ENCODE peak calls at places on chromosomes 11 and 22, in six cellular contexts. N is ovary; L is effector memory CD4-positive, alpha-beta T cell; P is SK-N-SH; H is tibial nerve; Z is upper lobe of left lung. B is an unnamed sample.

GRCh38 chr11:1557904-1558831 is 13.9 kb downstream of the DUSP8 start:
- DNase-seq in N (peak; percentile 51), Z (peak; percentile 52), H (no peak), P (no peak), L (no peak), B (no peak)

GRCh38 chr11:64526795-64527194 is 64.2 kb upstream of the SLC22A12 start:
- DNase-seq in L (no peak), Z (no peak), N (no peak), P (no peak), H (no peak), B (no peak)

GRCh38 chr11:1156506-1157340 is 1.0 kb upstream of the MUC5AC start:
- DNase-seq in P (no peak), N (no peak), H (no peak), L (no peak), Z (peak; percentile 9), B (no peak)

GRCh38 chr11:12963789-12964536 is 45.2 kb upstream of the RASSF10 start:
- DNase-seq in P (peak; percentile 88), L (peak; percentile 28), H (peak; percentile 74), Z (peak; percentile 56), N (peak; percentile 57), B (no peak)

GRCh38 chr11:73461844-73462435 is 85.7 kb downstream of the RELT start:
- DNase-seq in L (no peak), H (no peak), P (no peak), N (no peak), Z (no peak), B (no peak)

GRCh38 chr11:45556851-45557707 is 108.3 kb downstream of the CHST1 start:
- DNase-seq in L (no peak), Z (no peak), P (no peak), H (no peak), N (no peak), B (no peak)

GRCh38 chr22:16961477-16962186 is 46.4 kb downstream of the GAB4 start:
- DNase-seq in N (no peak), P (no peak), H (no peak), Z (no peak), L (no peak), B (no peak)

GRCh38 chr11:5154657-5155056 is at the start of gene OR52A1:
- DNase-seq in Z (no peak), P (no peak), N (no peak), L (no peak), H (no peak), B (no peak)

GRCh38 chr11:67700548-67701262 is 26.3 kb upstream of the ALDH3B2 start:
- DNase-seq in Z (peak; percentile 33), L (no peak), P (no peak), N (no peak), H (no peak), B (no peak)

GRCh38 chr11:130555251-130555841 is 106.9 kb downstream of the ADAMTS15 start:
- DNase-seq in L (no peak), H (no peak), P (no peak), N (no peak), Z (no peak), B (no peak)

GRCh38 chr11:44275961-44276550 is 33.9 kb downstream of the ALX4 start:
- DNase-seq in Z (no peak), H (no peak), N (no peak), L (no peak), P (no peak), B (no peak)

GRCh38 chr11:96342131-96342970 is 644 bp downstream of the MAML2 start:
- DNase-seq in L (no peak), N (no peak), P (peak; percentile 21), H (no peak), Z (no peak), B (no peak)

GRCh38 chr11:111748035-111748804 is 18.0 kb downstream of the PPP2R1B start:
- DNase-seq in P (no peak), H (no peak), N (no peak), Z (no peak), L (no peak), B (no peak)

GRCh38 chr22:20186183-20186870 is 35.5 kb upstream of the CCDC188 start:
- DNase-seq in P (peak; percentile 59), L (no peak), N (no peak), Z (no peak), H (no peak), B (no peak)

GRCh38 chr11:8221917-8222316 is 41.8 kb downstream of the LMO1 start:
- DNase-seq in Z (no peak), L (no peak), P (no peak), N (no peak), H (no peak), B (no peak)

GRCh38 chr11:119175493-119176077 is 7.1 kb downstream of the NLRX1 start:
- DNase-seq in L (no peak), N (no peak), P (peak; percentile 70), H (no peak), Z (no peak), B (no peak)

DNA sequence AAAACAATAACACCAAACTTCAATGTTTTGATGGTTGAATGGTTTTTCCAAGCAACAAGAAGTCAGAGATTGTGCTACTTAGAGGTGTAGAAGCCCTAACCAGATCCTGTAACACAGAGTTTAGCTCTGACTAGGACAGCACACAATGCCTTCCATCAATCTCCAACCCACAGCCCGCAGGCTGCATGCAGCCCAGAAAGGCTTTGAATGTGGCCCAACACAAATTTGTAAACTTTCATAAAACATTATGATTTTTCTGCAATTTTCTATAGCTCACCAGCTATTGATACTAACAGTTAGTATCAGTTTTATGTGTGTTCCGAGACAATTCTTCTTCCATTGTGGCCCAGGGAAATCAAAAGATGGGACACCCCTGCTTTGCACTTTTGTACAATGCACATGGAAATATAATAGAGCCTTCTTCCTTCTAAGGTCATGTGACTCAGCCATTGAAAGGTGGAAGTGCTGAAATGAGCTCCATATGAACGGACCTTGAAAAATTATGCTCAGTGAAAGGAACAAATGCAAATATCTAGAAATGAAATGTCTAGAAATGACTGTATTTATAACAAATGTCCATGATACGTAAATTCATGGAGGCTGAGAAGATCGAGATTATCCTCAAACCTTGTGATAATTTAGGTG is 47.6 kb upstream of the VPREB1 start:
- DNase-seq in P (no peak), L (no peak), N (no peak), H (no peak), Z (no peak), B (no peak)
- H3K27ac ChIP-seq in P (no peak overlapping the region), L (no peak overlapping the region), N (no peak overlapping the region), H (no peak overlapping the region), Z (no peak overlapping the region), B (no peak overlapping the region)

DNA sequence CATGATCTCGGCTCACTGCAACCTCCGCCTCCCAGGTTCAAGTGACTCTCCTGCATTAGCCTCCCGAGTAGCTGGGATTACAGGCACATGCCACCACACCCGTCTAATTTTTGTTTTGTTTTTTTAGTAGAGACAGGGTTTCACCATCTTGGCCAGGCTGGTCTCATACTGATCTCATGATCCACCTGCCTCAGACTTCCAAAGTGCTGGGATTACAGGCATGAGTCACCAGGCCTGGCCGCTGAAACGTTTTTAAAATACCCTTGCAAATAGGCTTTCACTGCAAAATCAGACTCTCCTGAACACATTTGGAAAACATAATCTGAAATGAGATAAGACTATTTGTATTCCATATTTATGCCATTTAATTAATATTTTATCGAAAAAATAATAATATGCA is 826.1 kb upstream of the CNTN5 start:
- DNase-seq in P (no peak), Z (no peak), N (no peak), H (no peak), L (no peak), B (no peak)
- H3K27ac ChIP-seq in P (no peak overlapping the region), Z (no peak overlapping the region), N (no peak overlapping the region), H (no peak overlapping the region), L (no peak overlapping the region), B (no peak overlapping the region)

GRCh38 chr22:41429946-41430332 is 16.7 kb downstream of the TOB2 start:
- DNase-seq in Z (no peak), P (no peak), N (no peak), H (no peak), L (no peak), B (no peak)

GRCh38 chr22:41431656-41432055 is 14.9 kb downstream of the TOB2 start:
- DNase-seq in N (no peak), H (no peak), Z (no peak), L (no peak), P (no peak), B (no peak)

GRCh38 chr22:41436322-41437113 is 10.1 kb downstream of the TOB2 start:
- DNase-seq in H (no peak), L (no peak), Z (no peak), P (no peak), N (no peak), B (no peak)

GRCh38 chr22:41437198-41437597 is 9.4 kb downstream of the TOB2 start:
- DNase-seq in P (no peak), N (no peak), H (no peak), L (no peak), Z (no peak), B (no peak)

DNA sequence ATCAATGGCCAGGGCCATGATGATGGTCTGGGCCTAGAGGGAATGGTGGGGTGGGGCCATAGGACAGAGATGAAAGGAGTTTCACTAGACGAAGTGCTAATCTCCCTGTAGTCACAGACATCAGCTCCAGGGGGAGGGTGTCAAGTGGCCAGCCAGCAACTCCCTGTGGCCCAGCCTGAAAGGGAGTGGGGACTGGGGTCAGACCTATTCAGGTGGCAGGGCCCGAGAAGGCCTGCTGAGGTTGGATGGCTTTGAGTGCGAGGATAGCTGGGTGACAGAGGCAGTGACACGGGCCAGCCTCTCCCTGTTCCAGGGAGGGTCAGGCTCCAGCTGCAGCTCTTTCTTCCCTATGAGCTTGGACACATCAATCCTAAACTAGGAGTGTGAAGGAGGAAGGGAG is 11.0 kb downstream of the TOB2 start:
- DNase-seq in N (no peak), H (no peak), P (no peak), L (no peak), Z (no peak), B (no peak)
- H3K27ac ChIP-seq in N (no peak overlapping the region), H (peak overlapping the region; percentile 60), P (no peak overlapping the region), L (no peak overlapping the region), Z (peak overlapping the region; percentile 44), B (peak overlapping the region; percentile 62)

GRCh38 chr22:30875481-30876215 is 92.9 kb downstream of the MORC2 start:
- DNase-seq in N (no peak), P (peak; percentile 32), L (no peak), Z (no peak), H (no peak), B (peak; percentile 54)

GRCh38 chr22:30878516-30879365 is 89.8 kb downstream of the MORC2 start:
- DNase-seq in H (no peak), Z (no peak), L (no peak), P (peak; percentile 79), N (no peak), B (no peak)

GRCh38 chr22:30877662-30878515 is 90.7 kb downstream of the MORC2 start:
- DNase-seq in H (no peak), N (no peak), P (peak; percentile 35), Z (no peak), L (no peak), B (no peak)

GRCh38 chr22:30876221-30876751 is 92.3 kb downstream of the MORC2 start:
- DNase-seq in L (no peak), Z (no peak), H (no peak), N (no peak), P (peak; percentile 41), B (no peak)

DNA sequence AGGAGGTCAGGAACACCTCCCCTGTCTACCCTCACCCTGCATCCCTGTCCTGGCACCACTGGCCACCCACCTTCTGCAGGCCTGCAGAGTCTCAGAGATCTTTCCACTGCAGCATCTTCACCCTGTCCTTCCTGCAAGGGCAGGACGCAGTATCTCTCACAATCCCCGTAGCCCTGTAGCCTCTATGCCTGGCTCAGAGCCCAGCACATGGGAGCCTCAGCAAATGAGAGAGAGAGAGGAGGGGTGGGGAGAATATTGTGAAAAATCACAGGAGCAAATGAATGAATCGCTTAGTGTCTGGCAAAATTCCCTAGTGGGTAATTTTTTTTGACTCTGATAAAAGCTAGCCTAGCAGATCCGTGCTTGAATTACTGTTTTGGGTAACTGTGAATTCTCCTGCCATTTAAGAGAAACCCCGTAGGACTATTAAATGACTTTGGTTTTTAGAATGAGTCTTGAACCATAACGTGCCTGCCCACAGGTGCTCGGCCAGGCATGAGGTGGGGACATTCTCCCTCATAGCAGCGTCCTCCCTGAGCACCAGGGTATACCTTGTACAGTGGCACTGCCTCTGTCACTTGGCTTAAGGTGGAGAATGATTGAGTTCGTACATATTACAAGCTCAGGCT is 91.5 kb downstream of the MORC2 start:
- DNase-seq in Z (no peak), P (peak; percentile 77), L (no peak), N (peak; percentile 36), H (peak; percentile 33), B (no peak)
- H3K27ac ChIP-seq in Z (no peak overlapping the region), P (peak overlapping the region; percentile 76), L (no peak overlapping the region), N (no peak overlapping the region), H (no peak overlapping the region), B (no peak overlapping the region)